ENCODE peak calls at places on chromosomes 4 and X, in eight cellular contexts. K is stimulated activated CD4-positive, alpha-beta T cell treated with anti-CD3 and anti-CD28 coated beads, Interleukin-2, amount 100 ng/mL, for 48 hours; M is activated CD8-positive, alpha-beta memory T cell treated with anti-CD3 and anti-CD28 coated beads, Interleukin-2, amount 50 U/mL, for 48 hours; N is HCT116; I is HFFc6; H is activated gamma-delta T cell treated with anti-CD3 and anti-CD28 coated beads, Interleukin-2, amount 50 U/mL, for 16 hours; X is M059J; C is activated T-cell treated with anti-CD3 and anti-CD28 coated beads for 24 hours. S is an unnamed sample.

GRCh38 chr4:39348371-39349265 is 17.5 kb downstream of the RFC1 start:
- DNase-seq in K (no peak), M (no peak), N (no peak), I (peak), H (no peak), X (peak), C (no peak), S (no peak)

GRCh38 chr4:84239278-84239845 is 259.7 kb downstream of the NKX6-1 start:
- DNase-seq in K (no peak), M (no peak), N (no peak), I (no peak), H (no peak), X (no peak), C (no peak), S (no peak)

GRCh38 chrX:16772460-16772859 is 13.8 kb upstream of the TXLNG start:
- DNase-seq in K (no peak), M (no peak), N (peak), I (no peak), H (no peak), X (no peak), C (no peak), S (no peak)

GRCh38 chr4:86582453-86582852 is 11.7 kb upstream of the PTPN13 start:
- DNase-seq in K (no peak), M (no peak), N (no peak), I (no peak), H (no peak), X (peak), C (no peak), S (no peak)

GRCh38 chrX:153944140-153944799 is at the start of gene RENBP:
- DNase-seq in K (no peak), M (no peak), N (no peak), I (no peak), H (no peak), X (no peak), C (no peak), S (no peak)

GRCh38 chrX:22575161-22575845 is 302.6 kb downstream of the CBLL2 start:
- DNase-seq in K (no peak), M (no peak), N (no peak), I (no peak), H (no peak), X (peak), C (no peak), S (no peak)

GRCh38 chr4:40121515-40121914 is 64.9 kb downstream of the N4BP2 start:
- DNase-seq in K (peak), M (no peak), N (peak), I (peak), H (no peak), X (peak), C (peak), S (no peak)

GRCh38 chr4:101114936-101115372 is 232.4 kb downstream of the PPP3CA start:
- DNase-seq in K (no peak), M (no peak), N (peak), I (peak), H (no peak), X (peak), C (no peak), S (no peak)

GRCh38 chr4:173529505-173530325 is at the start of gene HAND2:
- DNase-seq in K (no peak), M (peak), N (no peak), I (peak), H (no peak), X (peak), C (no peak), S (no peak)

GRCh38 chr4:137861682-137862081 is 329.4 kb upstream of the PCDH18 start:
- DNase-seq in K (no peak), M (no peak), N (no peak), I (peak), H (no peak), X (no peak), C (no peak), S (no peak)

GRCh38 chr4:99201687-99202086 is 17.4 kb downstream of the ADH6 start:
- DNase-seq in K (no peak), M (no peak), N (no peak), I (no peak), H (no peak), X (no peak), C (no peak), S (no peak)

GRCh38 chr4:131063878-131064277 is 1967.9 kb downstream of the C4orf33 start:
- DNase-seq in K (no peak), M (no peak), N (no peak), I (no peak), H (no peak), X (no peak), C (no peak), S (no peak)

GRCh38 chrX:25007059-25008053 is 8.4 kb downstream of the ARX start:
- DNase-seq in K (no peak), M (no peak), N (no peak), I (no peak), H (no peak), X (no peak), C (no peak), S (no peak)

GRCh38 chrX:6959006-6959405 is 188.5 kb upstream of the STS start:
- DNase-seq in K (no peak), M (no peak), N (no peak), I (no peak), H (no peak), X (no peak), C (no peak), S (no peak)

GRCh38 chr4:73698217-73698616 is 42.2 kb upstream of the CXCL8 start:
- DNase-seq in K (no peak), M (no peak), N (no peak), I (no peak), H (no peak), X (peak), C (no peak), S (no peak)

S was measured in GM13976.